ENCODE peak calls at places on chromosomes 12 and 14, in seven cellular contexts. One of them, this sample, is unnamed. For H3K36me3, the result is how much of the 10 kb centered on the place peaks cover.

GRCh38 chr12:3275171-3276041 is 198.2 kb downstream of the TSPAN9 start:
- DNase-seq in tibial nerve: peak
- DNase-seq in ovary: peak
- DNase-seq in heart left ventricle: peak
- DNase-seq in IMR-90: peak
- DNase-seq in Peyer's patch: peak
- DNase-seq in HCT116: peak
- DNase-seq in this sample: peak

GRCh38 chr12:121279507-121279915 is 17.0 kb downstream of the CAMKK2 start:
- DNase-seq in heart left ventricle: peak
- DNase-seq in Peyer's patch: no peak
- DNase-seq in HCT116: no peak
- DNase-seq in IMR-90: peak
- DNase-seq in tibial nerve: peak
- DNase-seq in ovary: peak
- DNase-seq in this sample: peak

GRCh38 chr14:92863281-92863680 is 59.7 kb upstream of the CHGA start:
- DNase-seq in ovary: no peak
- DNase-seq in tibial nerve: no peak
- DNase-seq in HCT116: no peak
- DNase-seq in IMR-90: no peak
- DNase-seq in heart left ventricle: no peak
- DNase-seq in Peyer's patch: no peak
- DNase-seq in this sample: no peak

GRCh38 chr14:81269100-81269978 is 48.6 kb upstream of the GTF2A1 start:
- DNase-seq in HCT116: peak
- DNase-seq in IMR-90: peak
- DNase-seq in tibial nerve: peak
- DNase-seq in Peyer's patch: no peak
- DNase-seq in ovary: no peak
- DNase-seq in heart left ventricle: no peak
- DNase-seq in this sample: peak

GRCh38 chr14:93932642-93933041 is 5.5 kb downstream of the FAM181A start:
- DNase-seq in Peyer's patch: no peak
- DNase-seq in HCT116: no peak
- DNase-seq in IMR-90: no peak
- DNase-seq in heart left ventricle: no peak
- DNase-seq in tibial nerve: no peak
- DNase-seq in ovary: no peak
- DNase-seq in this sample: no peak

GRCh38 chr12:40565029-40565633 is 127.1 kb upstream of the CNTN1 start:
- DNase-seq in IMR-90: no peak
- DNase-seq in HCT116: no peak
- DNase-seq in ovary: no peak
- DNase-seq in tibial nerve: no peak
- DNase-seq in heart left ventricle: no peak
- DNase-seq in Peyer's patch: no peak
- DNase-seq in this sample: no peak

GRCh38 chr12:123936471-123936870 is 36.2 kb downstream of the CCDC92 start:
- DNase-seq in IMR-90: no peak
- DNase-seq in heart left ventricle: no peak
- DNase-seq in HCT116: no peak
- DNase-seq in tibial nerve: no peak
- DNase-seq in Peyer's patch: no peak
- DNase-seq in ovary: no peak
- DNase-seq in this sample: no peak

GRCh38 chr12:67367843-67368242 is 98.7 kb downstream of the CAND1 start:
- DNase-seq in tibial nerve: no peak
- DNase-seq in heart left ventricle: no peak
- DNase-seq in IMR-90: peak
- DNase-seq in Peyer's patch: no peak
- DNase-seq in ovary: no peak
- DNase-seq in HCT116: no peak
- DNase-seq in this sample: no peak

GRCh38 chr14:92625213-92625612 is 111.6 kb downstream of the RIN3 start:
- DNase-seq in heart left ventricle: no peak
- DNase-seq in ovary: no peak
- DNase-seq in IMR-90: peak
- DNase-seq in tibial nerve: peak
- DNase-seq in HCT116: peak
- DNase-seq in Peyer's patch: no peak
- DNase-seq in this sample: no peak

GRCh38 chr12:47758834-47759690 is at the start of gene RAPGEF3:
- DNase-seq in HCT116: no peak
- DNase-seq in ovary: peak
- DNase-seq in heart left ventricle: peak
- DNase-seq in tibial nerve: peak
- DNase-seq in IMR-90: peak
- DNase-seq in Peyer's patch: peak
- DNase-seq in this sample: peak

GRCh38 chr12:39383064-39383552 is 59.8 kb downstream of the KIF21A start:
- DNase-seq in Peyer's patch: no peak
- DNase-seq in HCT116: no peak
- DNase-seq in IMR-90: no peak
- DNase-seq in heart left ventricle: no peak
- DNase-seq in tibial nerve: no peak
- DNase-seq in ovary: no peak
- DNase-seq in this sample: no peak

GRCh38 chr14:22520235-22520634 is 68.8 kb downstream of the DAD1 start:
- DNase-seq in tibial nerve: no peak
- DNase-seq in Peyer's patch: no peak
- DNase-seq in heart left ventricle: no peak
- DNase-seq in IMR-90: peak
- DNase-seq in ovary: no peak
- DNase-seq in HCT116: no peak
- DNase-seq in this sample: no peak

GRCh38 chr14:64478634-64479250 is 13.4 kb downstream of the AKAP5 start:
- DNase-seq in Peyer's patch: no peak
- DNase-seq in tibial nerve: no peak
- DNase-seq in heart left ventricle: no peak
- DNase-seq in IMR-90: peak
- DNase-seq in HCT116: no peak
- DNase-seq in ovary: no peak
- DNase-seq in this sample: no peak

GRCh38 chr14:76776306-76777251 is 15.3 kb downstream of the VASH1 start:
- DNase-seq in ovary: no peak
- DNase-seq in tibial nerve: no peak
- DNase-seq in heart left ventricle: no peak
- DNase-seq in IMR-90: no peak
- DNase-seq in HCT116: no peak
- DNase-seq in Peyer's patch: no peak
- DNase-seq in this sample: no peak

GRCh38 chr14:34699873-34700621 is 14.3 kb downstream of the CFL2 start:
- DNase-seq in heart left ventricle: no peak
- DNase-seq in tibial nerve: no peak
- DNase-seq in IMR-90: peak
- DNase-seq in Peyer's patch: no peak
- DNase-seq in HCT116: peak
- DNase-seq in ovary: no peak
- DNase-seq in this sample: no peak

GRCh38 chr14:83300454-83301064 is 1766.9 kb upstream of the SEL1L start:
- DNase-seq in ovary: no peak
- DNase-seq in Peyer's patch: no peak
- DNase-seq in HCT116: no peak
- DNase-seq in tibial nerve: no peak
- DNase-seq in heart left ventricle: no peak
- DNase-seq in IMR-90: peak
- DNase-seq in this sample: no peak

GRCh38 chr12:95730457-95730856 is 60.1 kb downstream of the NTN4 start:
- DNase-seq in tibial nerve: no peak
- DNase-seq in HCT116: no peak
- DNase-seq in heart left ventricle: no peak
- DNase-seq in Peyer's patch: no peak
- DNase-seq in ovary: no peak
- DNase-seq in IMR-90: no peak
- DNase-seq in this sample: no peak

GRCh38 chr12:95726903-95727302 is 63.7 kb downstream of the NTN4 start:
- DNase-seq in ovary: no peak
- DNase-seq in Peyer's patch: no peak
- DNase-seq in tibial nerve: no peak
- DNase-seq in IMR-90: no peak
- DNase-seq in HCT116: no peak
- DNase-seq in heart left ventricle: no peak
- DNase-seq in this sample: no peak

GRCh38 chr12:95723693-95724384 is 66.7 kb downstream of the NTN4 start:
- DNase-seq in ovary: no peak
- DNase-seq in Peyer's patch: no peak
- DNase-seq in heart left ventricle: no peak
- DNase-seq in IMR-90: no peak
- DNase-seq in tibial nerve: no peak
- DNase-seq in HCT116: no peak
- DNase-seq in this sample: no peak

GRCh38 chr12:95721320-95721719 is 69.2 kb downstream of the NTN4 start:
- DNase-seq in ovary: no peak
- DNase-seq in IMR-90: peak
- DNase-seq in HCT116: no peak
- DNase-seq in heart left ventricle: no peak
- DNase-seq in tibial nerve: no peak
- DNase-seq in Peyer's patch: no peak
- DNase-seq in this sample: no peak

GRCh38 chr12:95724767-95725166 is 65.8 kb downstream of the NTN4 start:
- DNase-seq in ovary: no peak
- DNase-seq in Peyer's patch: no peak
- DNase-seq in HCT116: no peak
- DNase-seq in heart left ventricle: no peak
- DNase-seq in tibial nerve: no peak
- DNase-seq in IMR-90: no peak
- DNase-seq in this sample: no peak
- H3K36me3 ChIP-seq in ovary: under half
- H3K36me3 ChIP-seq in Peyer's patch: under half
- H3K36me3 ChIP-seq in HCT116: under half
- H3K36me3 ChIP-seq in heart left ventricle: under half
- H3K36me3 ChIP-seq in tibial nerve: under half
- H3K36me3 ChIP-seq in IMR-90: under half
- H3K36me3 ChIP-seq in this sample: under half

GRCh38 chr12:49060237-49061156 is at the start of gene KMT2D:
- DNase-seq in tibial nerve: peak
- DNase-seq in Peyer's patch: peak
- DNase-seq in heart left ventricle: peak
- DNase-seq in ovary: peak
- DNase-seq in HCT116: peak
- DNase-seq in IMR-90: peak
- DNase-seq in this sample: peak
- TF ChIP-seq POLR2A in tibial nerve: no peak
- TF ChIP-seq POLR2A in Peyer's patch: peak
- TF ChIP-seq POLR2A in heart left ventricle: no peak
- TF ChIP-seq POLR2A in ovary: peak
- TF ChIP-seq POLR2A in HCT116: peak
- TF ChIP-seq POLR2A in IMR-90: peak
- TF ChIP-seq POLR2A in this sample: peak

GRCh38 chr12:24507827-24508226 is 441.1 kb downstream of the BCAT1 start:
- DNase-seq in IMR-90: peak
- DNase-seq in tibial nerve: no peak
- DNase-seq in heart left ventricle: no peak
- DNase-seq in ovary: no peak
- DNase-seq in HCT116: no peak
- DNase-seq in Peyer's patch: no peak
- DNase-seq in this sample: no peak
- H3K36me3 ChIP-seq in IMR-90: under half
- H3K36me3 ChIP-seq in tibial nerve: under half
- H3K36me3 ChIP-seq in heart left ventricle: under half
- H3K36me3 ChIP-seq in ovary: under half
- H3K36me3 ChIP-seq in HCT116: under half
- H3K36me3 ChIP-seq in Peyer's patch: under half
- H3K36me3 ChIP-seq in this sample: under half

DNA sequence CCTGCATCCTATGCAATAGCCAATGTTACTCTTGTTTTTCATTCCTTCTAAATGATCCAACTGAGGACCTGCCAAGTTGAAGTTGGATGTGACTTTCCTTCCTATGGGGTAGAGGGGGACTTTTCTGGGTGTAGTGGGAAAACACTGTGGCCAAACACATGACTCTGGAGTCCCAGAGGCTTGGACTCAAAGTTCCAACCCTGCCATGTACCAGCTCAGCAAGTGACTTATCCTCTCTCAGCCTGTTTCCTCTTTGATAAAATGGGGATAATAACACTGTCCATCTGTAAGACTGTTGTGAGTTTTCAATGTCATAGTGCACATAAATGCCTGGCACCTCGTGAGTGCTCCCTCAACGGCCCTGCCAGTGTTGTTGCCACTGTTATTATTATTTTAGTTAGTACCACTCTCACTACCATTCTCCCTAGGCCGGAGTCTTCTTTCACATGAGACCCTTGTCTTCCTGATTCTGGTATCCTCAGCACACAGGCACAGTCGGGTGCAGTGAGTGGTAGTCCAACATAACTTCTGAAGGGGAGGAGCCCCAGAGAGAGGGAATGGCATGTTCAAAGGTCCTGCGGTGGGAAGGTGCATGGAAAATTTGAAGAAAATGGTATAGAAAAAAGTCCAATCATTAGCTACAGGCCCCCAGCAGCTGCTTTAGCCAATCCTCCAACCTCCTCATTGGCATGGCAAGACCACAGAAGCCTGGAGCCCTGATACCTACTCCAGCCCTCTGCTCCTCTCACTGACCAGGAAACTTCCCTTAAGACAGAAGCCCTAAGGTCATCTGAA is 96.8 kb downstream of the ZFP36L1 start:
- DNase-seq in tibial nerve: no peak
- DNase-seq in ovary: no peak
- DNase-seq in Peyer's patch: no peak
- DNase-seq in heart left ventricle: no peak
- DNase-seq in IMR-90: no peak
- DNase-seq in HCT116: no peak
- DNase-seq in this sample: no peak
- TF ChIP-seq POLR2A in tibial nerve: no peak
- TF ChIP-seq POLR2A in ovary: no peak
- TF ChIP-seq POLR2A in Peyer's patch: no peak
- TF ChIP-seq POLR2A in heart left ventricle: no peak
- TF ChIP-seq POLR2A in IMR-90: no peak
- TF ChIP-seq POLR2A in HCT116: no peak
- TF ChIP-seq POLR2A in this sample: no peak

This sample was measured in body of pancreas.